ENCODE peak calls at places on chromosomes 7 and 10, in nine cellular contexts. One of them, this sample, is unnamed.

GRCh38 chr10:70620020-70620289 is 17.4 kb upstream of the PRF1 start:
- DNase-seq in NCI-H1105: no peak
- DNase-seq in CD4-positive, CD25-positive, alpha-beta regulatory T cell: no peak
- DNase-seq in dorsolateral prefrontal cortex: no peak
- DNase-seq in T-helper 1 cell: no peak
- DNase-seq in nephron progenitor cell: no peak
- DNase-seq in Kasumi-1: no peak
- DNase-seq in activated CD4-positive, CD25-positive, alpha-beta regulatory T cell: no peak
- DNase-seq in cardiac muscle cell: no peak
- DNase-seq in this sample: no peak

GRCh38 chr10:61989995-61990760 is 88.7 kb downstream of the ARID5B start:
- DNase-seq in CD4-positive, CD25-positive, alpha-beta regulatory T cell: no peak
- DNase-seq in Kasumi-1: no peak
- DNase-seq in T-helper 1 cell: no peak
- DNase-seq in cardiac muscle cell: no peak
- DNase-seq in NCI-H1105: no peak
- DNase-seq in nephron progenitor cell: no peak
- DNase-seq in activated CD4-positive, CD25-positive, alpha-beta regulatory T cell: no peak
- DNase-seq in dorsolateral prefrontal cortex: no peak
- DNase-seq in this sample: no peak

GRCh38 chr7:96995406-96996110 is 9.8 kb upstream of the DLX6 start:
- DNase-seq in Kasumi-1: no peak
- DNase-seq in NCI-H1105: no peak
- DNase-seq in dorsolateral prefrontal cortex: no peak
- DNase-seq in cardiac muscle cell: no peak
- DNase-seq in CD4-positive, CD25-positive, alpha-beta regulatory T cell: no peak
- DNase-seq in nephron progenitor cell: no peak
- DNase-seq in T-helper 1 cell: no peak
- DNase-seq in activated CD4-positive, CD25-positive, alpha-beta regulatory T cell: no peak
- DNase-seq in this sample: no peak

GRCh38 chr7:18993933-18994668 is 123.3 kb downstream of the TWIST1 start:
- DNase-seq in dorsolateral prefrontal cortex: no peak
- DNase-seq in CD4-positive, CD25-positive, alpha-beta regulatory T cell: no peak
- DNase-seq in nephron progenitor cell: no peak
- DNase-seq in activated CD4-positive, CD25-positive, alpha-beta regulatory T cell: no peak
- DNase-seq in T-helper 1 cell: no peak
- DNase-seq in Kasumi-1: no peak
- DNase-seq in cardiac muscle cell: peak
- DNase-seq in NCI-H1105: no peak
- DNase-seq in this sample: no peak

GRCh38 chr10:96587255-96588059 is 645 bp upstream of the TM9SF3 start:
- DNase-seq in dorsolateral prefrontal cortex: peak
- DNase-seq in nephron progenitor cell: no peak
- DNase-seq in T-helper 1 cell: peak
- DNase-seq in activated CD4-positive, CD25-positive, alpha-beta regulatory T cell: no peak
- DNase-seq in NCI-H1105: no peak
- DNase-seq in Kasumi-1: peak
- DNase-seq in cardiac muscle cell: peak
- DNase-seq in CD4-positive, CD25-positive, alpha-beta regulatory T cell: peak
- DNase-seq in this sample: no peak

GRCh38 chr10:6936931-6937330 is 356.9 kb upstream of the PRKCQ start:
- DNase-seq in dorsolateral prefrontal cortex: no peak
- DNase-seq in nephron progenitor cell: no peak
- DNase-seq in Kasumi-1: no peak
- DNase-seq in T-helper 1 cell: no peak
- DNase-seq in CD4-positive, CD25-positive, alpha-beta regulatory T cell: no peak
- DNase-seq in activated CD4-positive, CD25-positive, alpha-beta regulatory T cell: no peak
- DNase-seq in cardiac muscle cell: no peak
- DNase-seq in NCI-H1105: no peak
- DNase-seq in this sample: no peak

GRCh38 chr10:22649977-22650376 is 64.4 kb downstream of the PIP4K2A start:
- DNase-seq in T-helper 1 cell: no peak
- DNase-seq in dorsolateral prefrontal cortex: no peak
- DNase-seq in nephron progenitor cell: no peak
- DNase-seq in NCI-H1105: no peak
- DNase-seq in activated CD4-positive, CD25-positive, alpha-beta regulatory T cell: no peak
- DNase-seq in cardiac muscle cell: no peak
- DNase-seq in CD4-positive, CD25-positive, alpha-beta regulatory T cell: no peak
- DNase-seq in Kasumi-1: no peak
- DNase-seq in this sample: no peak

GRCh38 chr10:23194966-23195845 is 3.1 kb downstream of the PTF1A start:
- DNase-seq in CD4-positive, CD25-positive, alpha-beta regulatory T cell: no peak
- DNase-seq in T-helper 1 cell: no peak
- DNase-seq in dorsolateral prefrontal cortex: no peak
- DNase-seq in Kasumi-1: no peak
- DNase-seq in activated CD4-positive, CD25-positive, alpha-beta regulatory T cell: no peak
- DNase-seq in cardiac muscle cell: no peak
- DNase-seq in NCI-H1105: no peak
- DNase-seq in nephron progenitor cell: no peak
- DNase-seq in this sample: no peak

GRCh38 chr10:27695088-27695487 is 50.5 kb downstream of the MKX start:
- DNase-seq in T-helper 1 cell: no peak
- DNase-seq in dorsolateral prefrontal cortex: no peak
- DNase-seq in activated CD4-positive, CD25-positive, alpha-beta regulatory T cell: no peak
- DNase-seq in NCI-H1105: no peak
- DNase-seq in cardiac muscle cell: no peak
- DNase-seq in CD4-positive, CD25-positive, alpha-beta regulatory T cell: no peak
- DNase-seq in Kasumi-1: no peak
- DNase-seq in nephron progenitor cell: no peak
- DNase-seq in this sample: no peak

GRCh38 chr10:30422981-30423654 is 10.9 kb upstream of the MAP3K8 start:
- DNase-seq in T-helper 1 cell: no peak
- DNase-seq in CD4-positive, CD25-positive, alpha-beta regulatory T cell: no peak
- DNase-seq in Kasumi-1: peak
- DNase-seq in cardiac muscle cell: peak
- DNase-seq in activated CD4-positive, CD25-positive, alpha-beta regulatory T cell: no peak
- DNase-seq in dorsolateral prefrontal cortex: no peak
- DNase-seq in NCI-H1105: no peak
- DNase-seq in nephron progenitor cell: peak
- DNase-seq in this sample: no peak

GRCh38 chr7:148935451-148935850 is 51.4 kb upstream of the EZH2 start:
- DNase-seq in NCI-H1105: no peak
- DNase-seq in activated CD4-positive, CD25-positive, alpha-beta regulatory T cell: no peak
- DNase-seq in T-helper 1 cell: no peak
- DNase-seq in nephron progenitor cell: no peak
- DNase-seq in dorsolateral prefrontal cortex: no peak
- DNase-seq in CD4-positive, CD25-positive, alpha-beta regulatory T cell: no peak
- DNase-seq in cardiac muscle cell: no peak
- DNase-seq in Kasumi-1: no peak
- DNase-seq in this sample: no peak

GRCh38 chr7:116138202-116138801 is 72.0 kb upstream of the TES start:
- DNase-seq in activated CD4-positive, CD25-positive, alpha-beta regulatory T cell: no peak
- DNase-seq in T-helper 1 cell: no peak
- DNase-seq in cardiac muscle cell: peak
- DNase-seq in NCI-H1105: peak
- DNase-seq in nephron progenitor cell: peak
- DNase-seq in Kasumi-1: peak
- DNase-seq in dorsolateral prefrontal cortex: no peak
- DNase-seq in CD4-positive, CD25-positive, alpha-beta regulatory T cell: peak
- DNase-seq in this sample: peak

GRCh38 chr7:27178366-27178765 is 4.2 kb upstream of the HOXA10 start:
- DNase-seq in nephron progenitor cell: peak
- DNase-seq in activated CD4-positive, CD25-positive, alpha-beta regulatory T cell: no peak
- DNase-seq in NCI-H1105: no peak
- DNase-seq in CD4-positive, CD25-positive, alpha-beta regulatory T cell: no peak
- DNase-seq in cardiac muscle cell: no peak
- DNase-seq in T-helper 1 cell: no peak
- DNase-seq in Kasumi-1: no peak
- DNase-seq in dorsolateral prefrontal cortex: no peak
- DNase-seq in this sample: no peak

GRCh38 chr10:18233775-18234174 is 93.6 kb downstream of the CACNB2 start:
- DNase-seq in nephron progenitor cell: peak
- DNase-seq in NCI-H1105: no peak
- DNase-seq in activated CD4-positive, CD25-positive, alpha-beta regulatory T cell: no peak
- DNase-seq in cardiac muscle cell: no peak
- DNase-seq in dorsolateral prefrontal cortex: no peak
- DNase-seq in T-helper 1 cell: no peak
- DNase-seq in CD4-positive, CD25-positive, alpha-beta regulatory T cell: no peak
- DNase-seq in Kasumi-1: no peak
- DNase-seq in this sample: no peak